ENCODE peak calls at places on chromosomes 5 and 9, in eight cellular contexts. One of them, this sample, is unnamed. For H3K9me3, the result is how much of the 10 kb centered on the place peaks cover.

GRCh38 chr9:103397868-103398600 is 402.9 kb downstream of the CYLC2 start:
- DNase-seq in Panc1: peak
- DNase-seq in H1: peak
- DNase-seq in prostate gland: peak
- DNase-seq in stomach: peak
- DNase-seq in transverse colon: peak
- DNase-seq in vagina: no peak
- DNase-seq in HepG2: peak
- DNase-seq in this sample: no peak

GRCh38 chr9:96457266-96457665 is 7.3 kb downstream of the HABP4 start:
- DNase-seq in transverse colon: no peak
- DNase-seq in prostate gland: no peak
- DNase-seq in HepG2: no peak
- DNase-seq in stomach: no peak
- DNase-seq in vagina: no peak
- DNase-seq in H1: no peak
- DNase-seq in Panc1: no peak
- DNase-seq in this sample: no peak

GRCh38 chr5:147558826-147559225 is 49.0 kb upstream of the DPYSL3 start:
- DNase-seq in transverse colon: peak
- DNase-seq in vagina: no peak
- DNase-seq in HepG2: no peak
- DNase-seq in Panc1: no peak
- DNase-seq in stomach: no peak
- DNase-seq in prostate gland: peak
- DNase-seq in H1: no peak
- DNase-seq in this sample: peak

GRCh38 chr5:154446183-154447073 is 631 bp downstream of the SAP30L start:
- DNase-seq in H1: no peak
- DNase-seq in prostate gland: peak
- DNase-seq in transverse colon: peak
- DNase-seq in vagina: no peak
- DNase-seq in Panc1: no peak
- DNase-seq in stomach: peak
- DNase-seq in HepG2: peak
- DNase-seq in this sample: peak

GRCh38 chr5:171092194-171092593 is 216.9 kb upstream of the TLX3 start:
- DNase-seq in transverse colon: no peak
- DNase-seq in H1: no peak
- DNase-seq in prostate gland: no peak
- DNase-seq in HepG2: no peak
- DNase-seq in vagina: no peak
- DNase-seq in Panc1: no peak
- DNase-seq in stomach: no peak
- DNase-seq in this sample: no peak

GRCh38 chr5:148382961-148383360 is 797 bp upstream of the FBXO38 start:
- DNase-seq in Panc1: no peak
- DNase-seq in transverse colon: no peak
- DNase-seq in prostate gland: no peak
- DNase-seq in stomach: no peak
- DNase-seq in H1: no peak
- DNase-seq in vagina: no peak
- DNase-seq in HepG2: no peak
- DNase-seq in this sample: no peak

GRCh38 chr9:129718647-129719046 is 34.2 kb downstream of the PTGES start:
- DNase-seq in H1: no peak
- DNase-seq in prostate gland: no peak
- DNase-seq in vagina: no peak
- DNase-seq in Panc1: no peak
- DNase-seq in HepG2: no peak
- DNase-seq in stomach: no peak
- DNase-seq in transverse colon: no peak
- DNase-seq in this sample: no peak

GRCh38 chr9:88388886-88389617 is 808 bp downstream of the SPIN1 start:
- DNase-seq in HepG2: peak
- DNase-seq in H1: no peak
- DNase-seq in stomach: peak
- DNase-seq in prostate gland: peak
- DNase-seq in Panc1: no peak
- DNase-seq in transverse colon: peak
- DNase-seq in vagina: no peak
- DNase-seq in this sample: peak

GRCh38 chr5:93346301-93346700 is 234.7 kb downstream of the NR2F1-AS1 start:
- DNase-seq in Panc1: no peak
- DNase-seq in prostate gland: no peak
- DNase-seq in stomach: no peak
- DNase-seq in vagina: no peak
- DNase-seq in transverse colon: no peak
- DNase-seq in HepG2: no peak
- DNase-seq in H1: no peak
- DNase-seq in this sample: no peak

GRCh38 chr5:73901455-73901854 is 275.5 kb downstream of the ARHGEF28 start:
- DNase-seq in transverse colon: peak
- DNase-seq in stomach: no peak
- DNase-seq in prostate gland: no peak
- DNase-seq in H1: no peak
- DNase-seq in vagina: no peak
- DNase-seq in Panc1: no peak
- DNase-seq in HepG2: no peak
- DNase-seq in this sample: no peak

GRCh38 chr5:19902316-19902934 is 85.6 kb downstream of the CDH18 start:
- DNase-seq in prostate gland: no peak
- DNase-seq in vagina: no peak
- DNase-seq in Panc1: no peak
- DNase-seq in stomach: no peak
- DNase-seq in transverse colon: no peak
- DNase-seq in H1: no peak
- DNase-seq in HepG2: no peak
- DNase-seq in this sample: no peak

GRCh38 chr9:111298831-111299603 is 31.0 kb downstream of the OR2K2 start:
- DNase-seq in Panc1: peak
- DNase-seq in vagina: no peak
- DNase-seq in prostate gland: peak
- DNase-seq in H1: no peak
- DNase-seq in HepG2: peak
- DNase-seq in stomach: no peak
- DNase-seq in transverse colon: peak
- DNase-seq in this sample: peak

GRCh38 chr9:100911273-100911672 is 117.3 kb upstream of the PLPPR1 start:
- DNase-seq in HepG2: no peak
- DNase-seq in prostate gland: no peak
- DNase-seq in transverse colon: no peak
- DNase-seq in H1: no peak
- DNase-seq in stomach: no peak
- DNase-seq in Panc1: no peak
- DNase-seq in vagina: no peak
- DNase-seq in this sample: no peak

DNA sequence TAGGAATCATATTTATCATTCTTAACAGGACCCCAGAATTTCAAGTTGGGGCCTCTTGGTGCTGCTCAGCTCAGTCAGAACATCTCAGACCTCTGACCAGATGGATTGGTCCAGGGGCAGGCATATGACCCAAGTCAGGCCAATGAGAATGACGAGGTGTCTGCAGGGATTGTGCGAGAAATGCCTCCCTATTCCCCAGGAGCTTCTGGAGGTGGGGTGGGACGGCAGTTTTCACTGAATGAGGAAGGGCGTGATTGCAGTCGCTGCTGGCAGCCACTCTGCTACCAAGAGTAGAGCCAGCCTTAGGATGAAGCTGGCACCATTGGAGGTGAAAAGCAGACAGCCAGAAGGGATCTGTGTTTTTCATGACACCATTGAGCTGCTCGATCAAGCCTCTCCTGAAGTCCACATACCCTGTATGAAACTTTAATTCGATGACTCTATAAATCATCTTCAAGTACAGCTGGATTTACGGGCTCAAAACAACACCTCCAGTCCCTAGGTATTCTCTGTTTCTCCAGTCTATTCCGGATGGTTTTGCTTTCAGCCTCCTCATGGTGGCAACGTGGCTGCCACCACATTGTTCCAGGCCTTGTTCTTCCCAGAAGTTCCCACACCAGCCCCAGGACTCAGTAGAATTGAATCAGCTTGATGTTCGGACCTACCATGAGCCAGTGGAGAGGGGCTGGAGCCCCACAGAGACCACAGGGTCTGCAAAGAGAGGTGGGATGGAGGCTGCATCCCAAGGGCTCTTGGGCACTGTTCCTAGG is 70.2 kb upstream of the ADAMTS2 start:
- DNase-seq in HepG2: no peak
- DNase-seq in prostate gland: no peak
- DNase-seq in vagina: peak
- DNase-seq in H1: no peak
- DNase-seq in transverse colon: no peak
- DNase-seq in Panc1: no peak
- DNase-seq in stomach: no peak
- DNase-seq in this sample: no peak
- H3K9me3 ChIP-seq in HepG2: under half
- H3K9me3 ChIP-seq in prostate gland: under half
- H3K9me3 ChIP-seq in vagina: under half
- H3K9me3 ChIP-seq in H1: under half
- H3K9me3 ChIP-seq in transverse colon: under half
- H3K9me3 ChIP-seq in Panc1: under half
- H3K9me3 ChIP-seq in stomach: under half
- H3K9me3 ChIP-seq in this sample: under half

GRCh38 chr5:137032929-137033328 is 466.2 kb downstream of the SPOCK1 start:
- DNase-seq in vagina: no peak
- DNase-seq in HepG2: no peak
- DNase-seq in transverse colon: no peak
- DNase-seq in Panc1: no peak
- DNase-seq in stomach: no peak
- DNase-seq in H1: no peak
- DNase-seq in prostate gland: no peak
- DNase-seq in this sample: no peak
- TF ChIP-seq POLR2AphosphoS5 in vagina: no peak
- TF ChIP-seq POLR2AphosphoS5 in HepG2: no peak
- TF ChIP-seq POLR2AphosphoS5 in transverse colon: no peak
- TF ChIP-seq POLR2AphosphoS5 in Panc1: no peak
- TF ChIP-seq POLR2AphosphoS5 in stomach: no peak
- TF ChIP-seq POLR2AphosphoS5 in H1: no peak
- TF ChIP-seq POLR2AphosphoS5 in prostate gland: no peak
- TF ChIP-seq POLR2AphosphoS5 in this sample: no peak

GRCh38 chr5:50343715-50344114 is 97.4 kb downstream of the EMB start:
- DNase-seq in prostate gland: no peak
- DNase-seq in transverse colon: no peak
- DNase-seq in stomach: no peak
- DNase-seq in H1: no peak
- DNase-seq in vagina: no peak
- DNase-seq in HepG2: no peak
- DNase-seq in Panc1: no peak
- DNase-seq in this sample: no peak

DNA sequence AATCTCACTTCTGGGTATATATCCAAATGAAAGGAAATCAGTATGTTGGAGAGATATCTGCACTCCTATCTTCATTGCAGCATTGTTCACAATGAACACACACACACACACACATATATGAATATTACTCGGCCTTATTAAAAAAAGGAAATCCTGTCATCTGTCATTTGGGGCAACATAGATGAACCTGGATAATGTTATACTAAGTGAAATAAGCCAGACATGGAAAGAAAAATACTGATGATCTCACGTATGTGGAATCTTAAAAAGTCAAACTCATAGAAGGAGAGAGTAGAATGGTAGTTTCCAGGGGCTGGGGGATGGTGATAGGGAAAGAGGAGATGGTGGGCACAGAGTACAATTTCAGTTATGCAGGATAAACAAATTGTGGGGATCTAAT is 100.3 kb downstream of the EMB start:
- DNase-seq in transverse colon: no peak
- DNase-seq in HepG2: no peak
- DNase-seq in stomach: no peak
- DNase-seq in Panc1: no peak
- DNase-seq in H1: no peak
- DNase-seq in prostate gland: no peak
- DNase-seq in vagina: no peak
- DNase-seq in this sample: no peak
- H3K9me3 ChIP-seq in transverse colon: under half
- H3K9me3 ChIP-seq in HepG2: half or more
- H3K9me3 ChIP-seq in stomach: under half
- H3K9me3 ChIP-seq in Panc1: under half
- H3K9me3 ChIP-seq in H1: under half
- H3K9me3 ChIP-seq in prostate gland: under half
- H3K9me3 ChIP-seq in vagina: under half
- H3K9me3 ChIP-seq in this sample: under half

DNA sequence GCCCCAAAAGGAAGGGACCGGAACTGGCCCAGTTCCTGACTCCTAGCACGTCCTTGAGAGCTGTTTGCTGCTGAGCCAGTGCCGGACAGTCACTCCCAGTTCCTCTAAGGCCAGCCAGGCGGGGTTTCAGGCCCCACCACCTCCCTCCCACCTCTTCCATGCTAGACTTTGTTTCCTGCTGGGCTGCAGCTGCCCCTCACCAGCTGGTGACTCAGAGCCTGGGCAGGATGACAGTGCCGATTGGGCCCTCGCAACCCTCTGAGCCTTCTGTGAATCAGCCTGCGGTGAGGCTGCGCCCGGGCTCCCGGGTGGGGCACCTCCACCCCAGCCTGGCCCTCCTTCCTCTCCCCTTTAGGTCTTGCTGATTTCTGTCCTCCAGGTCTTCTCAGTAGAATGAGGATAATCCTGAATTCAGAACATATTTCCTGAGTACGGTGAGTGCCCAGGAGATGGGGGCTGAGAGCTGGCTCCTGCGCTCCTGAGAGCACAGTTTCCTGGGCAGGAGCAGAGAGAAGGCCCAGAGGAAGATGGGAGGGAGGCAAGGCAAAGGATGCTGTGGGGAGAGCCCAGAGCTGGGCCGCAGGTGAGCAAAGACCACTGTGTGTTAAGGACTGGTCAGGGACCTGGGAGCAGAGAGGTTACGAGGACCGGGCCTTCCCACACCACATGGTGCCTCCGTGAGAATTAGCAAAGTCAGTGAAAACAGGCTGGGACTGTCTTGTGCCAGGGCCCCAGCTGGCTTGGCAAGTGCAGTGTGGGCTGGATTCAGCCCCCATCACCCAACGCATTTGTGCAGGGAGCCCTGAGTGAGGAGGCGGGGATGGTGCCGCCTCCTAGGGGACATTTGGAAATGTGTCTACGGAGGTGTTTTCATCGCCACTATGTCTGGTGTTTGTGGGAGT is 32.9 kb upstream of the STXBP1 start:
- DNase-seq in prostate gland: peak
- DNase-seq in H1: no peak
- DNase-seq in Panc1: peak
- DNase-seq in stomach: peak
- DNase-seq in HepG2: peak
- DNase-seq in vagina: no peak
- DNase-seq in transverse colon: peak
- DNase-seq in this sample: peak
- TF ChIP-seq POLR2AphosphoS5 in prostate gland: peak
- TF ChIP-seq POLR2AphosphoS5 in H1: no peak
- TF ChIP-seq POLR2AphosphoS5 in Panc1: peak
- TF ChIP-seq POLR2AphosphoS5 in stomach: peak
- TF ChIP-seq POLR2AphosphoS5 in HepG2: peak
- TF ChIP-seq POLR2AphosphoS5 in vagina: peak
- TF ChIP-seq POLR2AphosphoS5 in transverse colon: peak
- TF ChIP-seq POLR2AphosphoS5 in this sample: peak

GRCh38 chr5:3343211-3343610 is 252.4 kb upstream of the IRX1 start:
- DNase-seq in prostate gland: no peak
- DNase-seq in Panc1: no peak
- DNase-seq in HepG2: no peak
- DNase-seq in vagina: no peak
- DNase-seq in transverse colon: no peak
- DNase-seq in stomach: no peak
- DNase-seq in H1: no peak
- DNase-seq in this sample: peak
- H3K9me3 ChIP-seq in prostate gland: under half
- H3K9me3 ChIP-seq in Panc1: under half
- H3K9me3 ChIP-seq in HepG2: under half
- H3K9me3 ChIP-seq in vagina: under half
- H3K9me3 ChIP-seq in transverse colon: under half
- H3K9me3 ChIP-seq in stomach: under half
- H3K9me3 ChIP-seq in H1: under half
- H3K9me3 ChIP-seq in this sample: under half

This sample was measured in sigmoid colon.